ENCODE peak calls at places on chromosomes 6 and 20, in six cellular contexts. T is RCC 7860; N is activated CD8-positive, alpha-beta T cell treated with anti-CD3 and anti-CD28 coated beads for 36 hours; V is NCI-H2029; A is GM23338; K is WTC11. H is an unnamed sample.

GRCh38 chr6:21664263-21665081 is 70.9 kb downstream of the SOX4 start:
- DNase-seq in T (no peak), K (peak), A (peak), N (peak), V (peak), H (no peak)

GRCh38 chr6:118945217-118945616 is 10.3 kb upstream of the MCM9 start:
- DNase-seq in A (no peak), N (no peak), V (no peak), K (no peak), T (no peak), H (no peak)

GRCh38 chr6:43402819-43403218 is 24.5 kb upstream of the ABCC10 start:
- DNase-seq in T (no peak), K (no peak), A (no peak), V (no peak), N (no peak), H (no peak)

GRCh38 chr20:50191566-50192363 is 1.1 kb downstream of the CEBPB start:
- DNase-seq in A (peak), K (peak), N (peak), T (peak), V (no peak), H (peak)

GRCh38 chr6:28658475-28659249 is 133.0 kb downstream of the GPX5 start:
- DNase-seq in K (no peak), T (peak), V (no peak), N (no peak), A (peak), H (no peak)

GRCh38 chr6:16044211-16044643 is 84.7 kb upstream of the MYLIP start:
- DNase-seq in K (no peak), V (no peak), T (no peak), N (no peak), A (no peak), H (no peak)

GRCh38 chr6:81894788-81895221 is 142.3 kb upstream of the TENT5A start:
- DNase-seq in T (no peak), N (no peak), A (no peak), V (no peak), K (no peak), H (no peak)

GRCh38 chr20:19786311-19786710 is 28.3 kb downstream of the RIN2 start:
- DNase-seq in T (peak), A (peak), N (no peak), K (peak), V (peak), H (no peak)

GRCh38 chr20:12902992-12903391 is 105.8 kb upstream of the SPTLC3 start:
- DNase-seq in N (no peak), V (peak), A (no peak), T (no peak), K (no peak), H (no peak)

GRCh38 chr6:170031096-170031471 is 259.8 kb downstream of the DLL1 start:
- DNase-seq in T (no peak), A (no peak), K (peak), N (no peak), V (peak), H (no peak)

GRCh38 chr6:117072781-117073180 is 192.6 kb upstream of the VGLL2 start:
- DNase-seq in V (peak), K (peak), N (no peak), A (peak), T (no peak), H (no peak)

GRCh38 chr6:114007451-114007953 is 36.6 kb upstream of the HDAC2 start:
- DNase-seq in V (no peak), T (no peak), K (no peak), N (peak), A (peak), H (peak)

GRCh38 chr6:142944126-142945066 is 580 bp downstream of the HIVEP2 start:
- DNase-seq in N (peak), K (peak), A (peak), V (no peak), T (peak), H (peak)

GRCh38 chr6:134358320-134358719 is 40.4 kb upstream of the SGK1 start:
- DNase-seq in K (no peak), V (no peak), T (no peak), N (no peak), A (no peak), H (no peak)

GRCh38 chr6:137323860-137324259 is 104.7 kb upstream of the IFNGR1 start:
- DNase-seq in K (no peak), T (no peak), N (no peak), V (no peak), A (peak), H (no peak)

GRCh38 chr6:105596284-105596755 is 193.4 kb upstream of the PREP start:
- DNase-seq in T (peak), K (no peak), V (no peak), A (no peak), N (no peak), H (no peak)

GRCh38 chr20:51758978-51759544 is 9.1 kb downstream of the ATP9A start:
- DNase-seq in A (no peak), T (no peak), V (no peak), N (no peak), K (no peak), H (no peak)

GRCh38 chr20:43409041-43409913 is 48.4 kb upstream of the SRSF6 start:
- DNase-seq in K (peak), N (peak), V (peak), T (peak), A (peak), H (peak)

GRCh38 chr6:24779416-24779815 is 4.7 kb downstream of the GMNN start:
- DNase-seq in K (no peak), A (no peak), V (no peak), T (no peak), N (no peak), H (no peak)

GRCh38 chr6:45576648-45577624 is 199.2 kb upstream of the SUPT3H start:
- DNase-seq in T (no peak), A (no peak), V (peak), K (no peak), N (no peak), H (no peak)

GRCh38 chr6:107706516-107706915 is 117.6 kb downstream of the SCML4 start:
- DNase-seq in V (no peak), T (no peak), A (no peak), N (no peak), K (no peak), H (no peak)

GRCh38 chr6:131532476-131533108 is 40.4 kb upstream of the ARG1 start:
- DNase-seq in T (no peak), K (no peak), A (no peak), N (peak), V (no peak), H (peak)

GRCh38 chr6:83758533-83758932 is 49.6 kb upstream of the SNAP91 start:
- DNase-seq in N (no peak), T (no peak), A (no peak), V (peak), K (no peak), H (no peak)

H was measured in activated CD4-positive, alpha-beta memory T cell treated with anti-CD3 and anti-CD28 coated beads for 36 hours.